ENCODE peak calls at places on chromosome 22, in nine cellular contexts. A, Q, I, V, D, J, R, K and M are unnamed samples.

GRCh38 chr22:29972121-29972520 is 89.1 kb downstream of the MTMR3 start:
- DNase-seq in A (no peak), Q (no peak), I (no peak), V (no peak), D (no peak), J (no peak), R (no peak), K (no peak), M (no peak)

GRCh38 chr22:37177755-37178154 is 10.3 kb downstream of the C1QTNF6 start:
- DNase-seq in A (no peak), Q (no peak), I (no peak), V (no peak), D (no peak), J (no peak), R (no peak), K (no peak), M (no peak)

GRCh38 chr22:23110190-23110921 is 31.4 kb downstream of the RSPH14 start:
- DNase-seq in A (no peak), Q (no peak), I (no peak), V (no peak), D (no peak), J (no peak), R (no peak), K (no peak), M (no peak)

GRCh38 chr22:38709306-38709705 is 3.6 kb downstream of the GTPBP1 start:
- DNase-seq in A (no peak), Q (no peak), I (no peak), V (no peak), D (no peak), J (no peak), R (no peak), K (no peak), M (no peak)

GRCh38 chr22:25898707-25899365 is 156.8 kb downstream of the MYO18B start:
- DNase-seq in A (no peak), Q (no peak), I (no peak), V (no peak), D (no peak), J (no peak), R (peak), K (no peak), M (no peak)

GRCh38 chr22:17536269-17536668 is 27.0 kb upstream of the SLC25A18 start:
- DNase-seq in A (no peak), Q (peak), I (peak), V (no peak), D (no peak), J (no peak), R (no peak), K (no peak), M (no peak)

GRCh38 chr22:24106385-24107381 is 74.6 kb upstream of the SUSD2 start:
- DNase-seq in A (no peak), Q (no peak), I (no peak), V (peak), D (peak), J (peak), R (no peak), K (no peak), M (peak)

GRCh38 chr22:46068908-46069481 is 81.3 kb upstream of the PPARA start:
- DNase-seq in A (peak), Q (peak), I (peak), V (no peak), D (no peak), J (no peak), R (peak), K (peak), M (peak)

GRCh38 chr22:49753961-49754673 is 73.6 kb downstream of the BRD1 start:
- DNase-seq in A (no peak), Q (no peak), I (peak), V (no peak), D (no peak), J (no peak), R (no peak), K (no peak), M (no peak)

GRCh38 chr22:29914991-29915390 is 32.0 kb downstream of the MTMR3 start:
- DNase-seq in A (no peak), Q (no peak), I (no peak), V (no peak), D (no peak), J (no peak), R (peak), K (no peak), M (no peak)

GRCh38 chr22:30402036-30402759 is 5.4 kb downstream of the SEC14L2 start:
- DNase-seq in A (no peak), Q (no peak), I (peak), V (no peak), D (no peak), J (no peak), R (no peak), K (no peak), M (no peak)

GRCh38 chr22:25487508-25487907 is 77.0 kb upstream of the GRK3 start:
- DNase-seq in A (no peak), Q (no peak), I (no peak), V (no peak), D (no peak), J (no peak), R (no peak), K (no peak), M (no peak)

GRCh38 chr22:20721409-20722218 is 52.3 kb upstream of the SERPIND1 start:
- DNase-seq in A (no peak), Q (no peak), I (no peak), V (no peak), D (no peak), J (no peak), R (no peak), K (no peak), M (no peak)

GRCh38 chr22:46198274-46198673 is 47.9 kb downstream of the PPARA start:
- DNase-seq in A (no peak), Q (no peak), I (no peak), V (no peak), D (no peak), J (no peak), R (no peak), K (no peak), M (no peak)

GRCh38 chr22:22139364-22139763 is 105.2 kb upstream of the VPREB1 start:
- DNase-seq in A (no peak), Q (no peak), I (no peak), V (no peak), D (no peak), J (no peak), R (no peak), K (no peak), M (no peak)

GRCh38 chr22:41598081-41598480 is 8.4 kb upstream of the PMM1 start:
- DNase-seq in A (no peak), Q (peak), I (peak), V (peak), D (no peak), J (no peak), R (peak), K (no peak), M (no peak)

GRCh38 chr22:46040471-46041465 is 63.8 kb upstream of the WNT7B start:
- DNase-seq in A (no peak), Q (no peak), I (no peak), V (peak), D (no peak), J (no peak), R (no peak), K (peak), M (peak)

GRCh38 chr22:42324991-42325710 is 54.7 kb upstream of the TCF20 start:
- DNase-seq in A (no peak), Q (no peak), I (no peak), V (no peak), D (no peak), J (no peak), R (no peak), K (no peak), M (no peak)

GRCh38 chr22:24156146-24156914 is 25.0 kb upstream of the SUSD2 start:
- DNase-seq in A (no peak), Q (peak), I (peak), V (peak), D (peak), J (peak), R (peak), K (no peak), M (no peak)

GRCh38 chr22:48700180-48700565 is 1127.5 kb downstream of the BRD1 start:
- DNase-seq in A (peak), Q (no peak), I (no peak), V (no peak), D (no peak), J (no peak), R (no peak), K (no peak), M (no peak)

GRCh38 chr22:21938071-21938822 is 14.4 kb downstream of the PPM1F start:
- DNase-seq in A (peak), Q (peak), I (peak), V (peak), D (peak), J (peak), R (peak), K (peak), M (peak)

GRCh38 chr22:47549741-47550340 is 787.4 kb downstream of the TBC1D22A start:
- DNase-seq in A (no peak), Q (no peak), I (no peak), V (no peak), D (no peak), J (no peak), R (no peak), K (no peak), M (no peak)

GRCh38 chr22:38862375-38863329 is 9.4 kb downstream of the CBX6 start:
- DNase-seq in A (peak), Q (no peak), I (no peak), V (peak), D (no peak), J (no peak), R (no peak), K (peak), M (peak)

GRCh38 chr22:20009582-20010306 is 6.9 kb downstream of the ARVCF start:
- DNase-seq in A (peak), Q (no peak), I (no peak), V (no peak), D (no peak), J (no peak), R (no peak), K (no peak), M (no peak)

GRCh38 chr22:37019309-37020191 is at the start of the genes MPST and TST:
- DNase-seq in A (peak), Q (peak), I (peak), V (peak), D (peak), J (peak), R (peak), K (peak), M (peak)

GRCh38 chr22:39545310-39546063 is 12.9 kb upstream of the RPS19BP1 start:
- DNase-seq in A (no peak), Q (peak), I (peak), V (peak), D (peak), J (peak), R (no peak), K (no peak), M (no peak)